ENCODE peak calls at places on chromosomes 12 and 14, in four cellular contexts. I is tibial nerve, O is dorsolateral prefrontal cortex, X is mesenteric fat pad. U is an unnamed sample.

GRCh38 chr12:5258498-5258897 is 173.4 kb upstream of the NTF3 start:
- DNase-seq in I (no peak), O (no peak), X (no peak), U (no peak)

GRCh38 chr12:55972906-55973597 is 826 bp upstream of the RAB5B start:
- DNase-seq in I (no peak), O (no peak), X (peak; percentile 93), U (no peak)

GRCh38 chr12:89575405-89575804 is 49.6 kb upstream of the POC1B start:
- DNase-seq in I (no peak), O (no peak), X (no peak), U (no peak)

GRCh38 chr12:91273542-91273941 is 90.9 kb upstream of the DCN start:
- DNase-seq in I (no peak), O (no peak), X (no peak), U (no peak)

GRCh38 chr12:101675555-101675954 is 21.9 kb upstream of the CHPT1 start:
- DNase-seq in I (no peak), O (no peak), X (no peak), U (no peak)

GRCh38 chr12:96399081-96399918 is 939 bp downstream of the CDK17 start:
- DNase-seq in I (peak; percentile 44), O (peak; percentile 77), X (peak; percentile 96), U (peak; percentile 65)

GRCh38 chr14:28661171-28661772 is 105.3 kb upstream of the FOXG1 start:
- DNase-seq in I (no peak), O (no peak), X (no peak), U (no peak)

GRCh38 chr12:53530920-53531319 is 23.6 kb upstream of the NPFF start:
- DNase-seq in I (no peak), O (no peak), X (no peak), U (no peak)

GRCh38 chr14:69650948-69651369 is 39.6 kb downstream of the SUSD6 start:
- DNase-seq in I (no peak), O (no peak), X (no peak), U (no peak)

U was measured in gastrocnemius medialis.